ENCODE peak calls at places on chromosomes 3 and 15, in six cellular contexts. X is astrocyte, T is A549, J is breast epithelium, O is heart left ventricle, N is colonic mucosa. I is an unnamed sample. For H3K4me1, the result is how much of the 10 kb centered on the place peaks cover.

GRCh38 chr3:64502284-64502683 is 185.5 kb downstream of the ADAMTS9 start:
- DNase-seq in J (no peak), O (no peak), X (peak), N (no peak), T (no peak), I (no peak)

GRCh38 chr15:89542369-89542768 is 32.9 kb upstream of the TICRR start:
- DNase-seq in O (no peak), X (no peak), N (no peak), T (no peak), J (no peak), I (no peak)

GRCh38 chr3:110341047-110341446 is 730.6 kb upstream of the NECTIN3 start:
- DNase-seq in X (peak), T (no peak), N (no peak), J (no peak), O (no peak), I (no peak)

GRCh38 chr3:178010306-178010705 is 525.9 kb upstream of the KCNMB2 start:
- DNase-seq in J (no peak), X (no peak), N (no peak), O (no peak), T (no peak), I (no peak)

GRCh38 chr15:79724312-79724711 is 172.5 kb downstream of the MTHFS start:
- DNase-seq in J (no peak), T (no peak), X (peak), O (no peak), N (no peak), I (no peak)

GRCh38 chr3:63481627-63482026 is 170.8 kb upstream of the SNTN start:
- DNase-seq in O (no peak), J (no peak), X (no peak), N (no peak), T (no peak), I (no peak)

GRCh38 chr3:140395134-140396075 is 282.5 kb upstream of the TRIM42 start:
- DNase-seq in O (no peak), T (no peak), X (no peak), N (no peak), J (no peak), I (no peak)

GRCh38 chr3:132285620-132285945 is 31.6 kb upstream of the ACP3 start:
- DNase-seq in T (no peak), X (no peak), J (no peak), N (no peak), O (no peak), I (no peak)

GRCh38 chr3:45100998-45101407 is 45.2 kb downstream of the CDCP1 start:
- DNase-seq in N (no peak), J (no peak), X (no peak), O (no peak), T (no peak), I (no peak)

GRCh38 chr3:98750520-98750919 is 12.6 kb upstream of the ST3GAL6 start:
- DNase-seq in J (no peak), T (no peak), O (no peak), X (no peak), N (no peak), I (no peak)

GRCh38 chr3:194554488-194555098 is 67.8 kb upstream of the ATP13A3 start:
- DNase-seq in X (peak), O (no peak), T (no peak), N (no peak), J (no peak), I (no peak)

GRCh38 chr3:196075013-196075412 is 6.9 kb downstream of the TFRC start:
- DNase-seq in N (no peak), J (no peak), O (no peak), X (no peak), T (no peak), I (no peak)

GRCh38 chr3:196067439-196067838 is 14.5 kb downstream of the TFRC start:
- DNase-seq in X (no peak), N (no peak), J (no peak), T (no peak), O (no peak), I (no peak)

GRCh38 chr3:196076721-196077120 is 5.2 kb downstream of the TFRC start:
- DNase-seq in O (no peak), J (no peak), X (no peak), T (no peak), N (no peak), I (no peak)

GRCh38 chr3:196072313-196072712 is 9.6 kb downstream of the TFRC start:
- DNase-seq in N (no peak), J (no peak), X (no peak), T (no peak), O (no peak), I (no peak)

DNA sequence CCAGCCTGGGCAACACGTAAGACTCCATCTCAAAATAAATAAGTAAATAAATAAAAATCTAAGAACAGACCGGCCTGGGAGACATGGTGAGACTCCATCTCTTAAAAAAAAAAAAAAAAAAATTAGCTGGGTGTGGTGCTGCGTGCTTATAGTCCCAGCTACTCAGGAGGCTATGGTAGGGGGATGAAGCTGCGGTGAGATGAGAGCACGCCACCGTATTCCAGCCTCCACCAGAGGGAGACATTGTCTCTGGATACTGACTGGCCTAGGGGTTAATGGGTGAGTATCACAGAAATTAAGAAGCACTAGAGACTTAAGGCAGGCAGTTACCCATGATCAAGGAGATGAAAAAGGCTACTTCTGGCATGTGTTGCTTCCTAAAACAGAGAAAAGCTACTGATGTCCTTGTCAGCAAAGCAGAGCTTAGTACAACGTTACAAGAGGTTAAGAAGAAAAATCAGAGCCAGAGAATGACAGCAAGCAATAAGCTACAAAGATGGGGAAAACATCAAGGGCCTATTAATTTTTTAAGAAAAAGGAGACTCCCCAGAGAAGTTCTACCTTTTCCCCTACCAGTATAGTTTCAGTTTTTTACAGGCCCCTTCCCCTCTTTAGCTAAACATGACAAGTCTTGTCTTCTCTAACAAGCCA is 8.6 kb downstream of the TFRC start:
- DNase-seq in T (peak), N (peak), X (peak), J (no peak), O (peak), I (no peak)
- TF ChIP-seq CTCF in T (peak), N (peak), X (peak), J (peak), O (peak), I (peak)

GRCh38 chr3:11307830-11308432 is 35.7 kb downstream of the ATG7 start:
- DNase-seq in X (no peak), J (no peak), N (no peak), O (no peak), T (no peak), I (no peak)

GRCh38 chr3:11302444-11302843 is 30.2 kb downstream of the ATG7 start:
- DNase-seq in O (no peak), T (no peak), J (no peak), N (no peak), X (no peak), I (no peak)

GRCh38 chr3:11306815-11307589 is 34.8 kb downstream of the ATG7 start:
- DNase-seq in J (no peak), N (no peak), X (peak), O (no peak), T (no peak), I (no peak)

GRCh38 chr3:11304160-11304559 is 32.0 kb downstream of the ATG7 start:
- DNase-seq in N (no peak), T (no peak), O (no peak), X (no peak), J (no peak), I (no peak)

GRCh38 chr3:11305509-11305908 is 33.3 kb downstream of the ATG7 start:
- DNase-seq in N (no peak), X (no peak), T (no peak), J (no peak), O (no peak), I (no peak)
- H3K4me3 ChIP-seq in N (no peak), X (no peak), T (no peak), J (no peak), O (no peak), I (no peak)

DNA sequence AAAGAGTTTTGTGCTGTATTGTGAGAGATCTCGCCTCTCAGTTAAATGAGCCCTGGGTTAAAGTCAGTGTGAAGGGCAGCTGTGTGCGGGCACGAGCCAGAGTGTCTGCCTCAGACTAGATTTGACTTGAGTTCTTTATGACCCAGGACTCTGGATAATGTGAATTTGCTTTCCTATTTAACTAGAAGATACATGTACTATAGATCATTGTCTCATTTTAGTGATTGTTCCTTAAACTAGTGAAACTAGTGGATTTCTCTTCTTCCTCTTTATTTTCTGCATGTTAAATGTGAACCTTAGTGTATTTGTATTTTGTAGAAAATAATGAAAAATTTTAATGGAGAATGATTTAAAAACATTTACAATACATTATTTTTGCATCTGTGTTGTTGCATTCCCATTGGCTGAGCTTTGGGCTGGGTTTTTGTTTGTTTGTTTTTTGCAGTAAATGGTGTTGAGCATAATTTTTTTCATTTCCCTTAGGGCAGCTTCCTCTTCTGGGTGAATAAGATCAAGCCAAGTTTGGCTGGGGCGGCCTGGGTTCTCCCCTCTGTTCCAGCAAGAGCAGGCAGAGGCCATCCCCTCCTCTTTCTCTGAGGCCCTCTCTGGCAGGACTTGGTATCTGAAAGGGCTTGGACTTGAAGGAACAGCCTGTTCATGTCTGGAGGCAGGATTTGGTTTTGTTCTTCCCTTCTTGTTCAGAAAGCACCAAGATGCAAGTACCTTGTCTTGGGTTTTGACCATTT is 15.0 kb downstream of the GCSAM start:
- DNase-seq in J (no peak), T (no peak), X (no peak), O (peak), N (no peak), I (no peak)
- H3K4me1 ChIP-seq in J (under half), T (under half), X (under half), O (under half), N (under half), I (under half)

GRCh38 chr3:134978658-134979057 is 183.6 kb downstream of the EPHB1 start:
- DNase-seq in O (no peak), J (no peak), N (no peak), T (no peak), X (no peak), I (no peak)
- TF ChIP-seq CTCF in O (no peak), J (no peak), N (no peak), T (no peak), X (no peak), I (no peak)